ENCODE peak calls at places on chromosomes 12 and 14, in five cellular contexts. A, F, Q, D and J are unnamed samples.

GRCh38 chr12:11431486-11431885 is 36.1 kb upstream of the PRB2 start:
- DNase-seq in A (peak), F (no peak), Q (no peak), D (no peak), J (no peak)

GRCh38 chr12:2291182-2291832 is 238.5 kb downstream of the CACNA1C start:
- DNase-seq in A (peak), F (peak), Q (no peak), D (no peak), J (peak)

GRCh38 chr14:97602438-97603117 is 805.4 kb downstream of the VRK1 start:
- DNase-seq in A (no peak), F (no peak), Q (no peak), D (no peak), J (no peak)

GRCh38 chr12:119940881-119941280 is 48.2 kb upstream of the BICDL1 start:
- DNase-seq in A (no peak), F (peak), Q (no peak), D (no peak), J (no peak)

GRCh38 chr12:68225576-68226476 is at the start of gene IL26:
- DNase-seq in A (no peak), F (no peak), Q (no peak), D (no peak), J (no peak)

GRCh38 chr14:24185015-24185414 is 3.6 kb downstream of the IPO4 start:
- DNase-seq in A (no peak), F (no peak), Q (no peak), D (no peak), J (no peak)

GRCh38 chr12:101792046-101792931 is 38.5 kb downstream of the GNPTAB start:
- DNase-seq in A (no peak), F (peak), Q (no peak), D (no peak), J (no peak)

GRCh38 chr14:24852312-24853060 is 197.5 kb downstream of the STXBP6 start:
- DNase-seq in A (no peak), F (no peak), Q (no peak), D (no peak), J (no peak)

GRCh38 chr12:122851820-122852219 is 16.6 kb downstream of the HIP1R start:
- DNase-seq in A (no peak), F (peak), Q (peak), D (no peak), J (no peak)

GRCh38 chr12:114858388-114859146 is 174.6 kb upstream of the TBX3 start:
- DNase-seq in A (no peak), F (no peak), Q (no peak), D (no peak), J (no peak)

GRCh38 chr12:28925726-28926376 is 223.2 kb upstream of the FAR2 start:
- DNase-seq in A (no peak), F (peak), Q (no peak), D (no peak), J (no peak)

GRCh38 chr12:93137656-93138612 is 208.8 kb upstream of the EEA1 start:
- DNase-seq in A (peak), F (peak), Q (no peak), D (no peak), J (no peak)

GRCh38 chr12:26100966-26101744 is 23.7 kb downstream of the BHLHE41 start:
- DNase-seq in A (no peak), F (no peak), Q (no peak), D (no peak), J (no peak)

GRCh38 chr12:59973515-59973914 is 377.7 kb downstream of the SLC16A7 start:
- DNase-seq in A (no peak), F (peak), Q (no peak), D (no peak), J (no peak)